ENCODE peak calls at places on chromosomes 7 and 10, in eight cellular contexts. One of them, this sample, is unnamed.

GRCh38 chr10:10865303-10865702 is 152.4 kb upstream of the CELF2 start:
- DNase-seq in epithelial cell of prostate: no peak
- DNase-seq in NCI-H1694: no peak
- DNase-seq in iris pigment epithelial cell: peak
- DNase-seq in SJSA1: no peak
- DNase-seq in activated CD4-positive, alpha-beta T cell treated with anti-CD3 and anti-CD28 coated beads for 4 hours: no peak
- DNase-seq in COR-L47: no peak
- DNase-seq in heart left ventricle: no peak
- DNase-seq in this sample: no peak

GRCh38 chr10:108434818-108435217 is 1270.3 kb upstream of the SORCS1 start:
- DNase-seq in iris pigment epithelial cell: no peak
- DNase-seq in COR-L47: no peak
- DNase-seq in epithelial cell of prostate: no peak
- DNase-seq in activated CD4-positive, alpha-beta T cell treated with anti-CD3 and anti-CD28 coated beads for 4 hours: no peak
- DNase-seq in SJSA1: no peak
- DNase-seq in heart left ventricle: no peak
- DNase-seq in NCI-H1694: no peak
- DNase-seq in this sample: no peak

GRCh38 chr10:11404931-11405330 is 206.5 kb downstream of the USP6NL start:
- DNase-seq in epithelial cell of prostate: no peak
- DNase-seq in activated CD4-positive, alpha-beta T cell treated with anti-CD3 and anti-CD28 coated beads for 4 hours: no peak
- DNase-seq in NCI-H1694: peak
- DNase-seq in heart left ventricle: peak
- DNase-seq in SJSA1: no peak
- DNase-seq in COR-L47: no peak
- DNase-seq in iris pigment epithelial cell: no peak
- DNase-seq in this sample: peak

GRCh38 chr7:115941703-115942268 is 88.8 kb downstream of the TFEC start:
- DNase-seq in iris pigment epithelial cell: peak
- DNase-seq in SJSA1: peak
- DNase-seq in heart left ventricle: no peak
- DNase-seq in COR-L47: no peak
- DNase-seq in epithelial cell of prostate: no peak
- DNase-seq in activated CD4-positive, alpha-beta T cell treated with anti-CD3 and anti-CD28 coated beads for 4 hours: no peak
- DNase-seq in NCI-H1694: no peak
- DNase-seq in this sample: no peak

GRCh38 chr7:72187179-72187578 is 225.0 kb downstream of the CALN1 start:
- DNase-seq in COR-L47: no peak
- DNase-seq in NCI-H1694: no peak
- DNase-seq in activated CD4-positive, alpha-beta T cell treated with anti-CD3 and anti-CD28 coated beads for 4 hours: no peak
- DNase-seq in epithelial cell of prostate: no peak
- DNase-seq in heart left ventricle: no peak
- DNase-seq in iris pigment epithelial cell: no peak
- DNase-seq in SJSA1: no peak
- DNase-seq in this sample: no peak

GRCh38 chr10:66151346-66151745 is 774.5 kb upstream of the LRRTM3 start:
- DNase-seq in iris pigment epithelial cell: peak
- DNase-seq in epithelial cell of prostate: no peak
- DNase-seq in SJSA1: no peak
- DNase-seq in COR-L47: no peak
- DNase-seq in heart left ventricle: no peak
- DNase-seq in NCI-H1694: no peak
- DNase-seq in activated CD4-positive, alpha-beta T cell treated with anti-CD3 and anti-CD28 coated beads for 4 hours: no peak
- DNase-seq in this sample: no peak

GRCh38 chr7:118029881-118030422 is 154.0 kb upstream of the LSM8 start:
- DNase-seq in NCI-H1694: peak
- DNase-seq in epithelial cell of prostate: no peak
- DNase-seq in iris pigment epithelial cell: no peak
- DNase-seq in COR-L47: peak
- DNase-seq in activated CD4-positive, alpha-beta T cell treated with anti-CD3 and anti-CD28 coated beads for 4 hours: no peak
- DNase-seq in SJSA1: no peak
- DNase-seq in heart left ventricle: no peak
- DNase-seq in this sample: no peak

GRCh38 chr10:118817328-118818068 is 62.7 kb upstream of the CACUL1 start:
- DNase-seq in iris pigment epithelial cell: no peak
- DNase-seq in COR-L47: no peak
- DNase-seq in heart left ventricle: no peak
- DNase-seq in NCI-H1694: no peak
- DNase-seq in epithelial cell of prostate: no peak
- DNase-seq in activated CD4-positive, alpha-beta T cell treated with anti-CD3 and anti-CD28 coated beads for 4 hours: no peak
- DNase-seq in SJSA1: no peak
- DNase-seq in this sample: no peak

GRCh38 chr7:100586266-100587025 is at the start of gene FBXO24:
- DNase-seq in epithelial cell of prostate: peak
- DNase-seq in activated CD4-positive, alpha-beta T cell treated with anti-CD3 and anti-CD28 coated beads for 4 hours: peak
- DNase-seq in NCI-H1694: peak
- DNase-seq in COR-L47: peak
- DNase-seq in heart left ventricle: peak
- DNase-seq in SJSA1: peak
- DNase-seq in iris pigment epithelial cell: peak
- DNase-seq in this sample: peak

GRCh38 chr7:17129218-17129617 is 169.2 kb upstream of the AHR start:
- DNase-seq in heart left ventricle: no peak
- DNase-seq in epithelial cell of prostate: no peak
- DNase-seq in iris pigment epithelial cell: no peak
- DNase-seq in NCI-H1694: no peak
- DNase-seq in activated CD4-positive, alpha-beta T cell treated with anti-CD3 and anti-CD28 coated beads for 4 hours: no peak
- DNase-seq in SJSA1: no peak
- DNase-seq in COR-L47: no peak
- DNase-seq in this sample: no peak

GRCh38 chr7:144027070-144027469 is 21.7 kb upstream of the OR2A5 start:
- DNase-seq in NCI-H1694: no peak
- DNase-seq in heart left ventricle: no peak
- DNase-seq in COR-L47: peak
- DNase-seq in SJSA1: peak
- DNase-seq in iris pigment epithelial cell: peak
- DNase-seq in activated CD4-positive, alpha-beta T cell treated with anti-CD3 and anti-CD28 coated beads for 4 hours: no peak
- DNase-seq in epithelial cell of prostate: no peak
- DNase-seq in this sample: peak

GRCh38 chr10:7400068-7400824 is 10.6 kb downstream of the SFMBT2 start:
- DNase-seq in activated CD4-positive, alpha-beta T cell treated with anti-CD3 and anti-CD28 coated beads for 4 hours: no peak
- DNase-seq in SJSA1: no peak
- DNase-seq in NCI-H1694: no peak
- DNase-seq in epithelial cell of prostate: no peak
- DNase-seq in COR-L47: no peak
- DNase-seq in heart left ventricle: peak
- DNase-seq in iris pigment epithelial cell: no peak
- DNase-seq in this sample: no peak

GRCh38 chr7:111138196-111138569 is 47.3 kb downstream of the LRRN3 start:
- DNase-seq in heart left ventricle: peak
- DNase-seq in epithelial cell of prostate: no peak
- DNase-seq in SJSA1: peak
- DNase-seq in NCI-H1694: no peak
- DNase-seq in activated CD4-positive, alpha-beta T cell treated with anti-CD3 and anti-CD28 coated beads for 4 hours: peak
- DNase-seq in COR-L47: no peak
- DNase-seq in iris pigment epithelial cell: peak
- DNase-seq in this sample: no peak

GRCh38 chr7:1004018-1004880 is 21.3 kb downstream of the CYP2W1 start:
- DNase-seq in SJSA1: no peak
- DNase-seq in heart left ventricle: no peak
- DNase-seq in activated CD4-positive, alpha-beta T cell treated with anti-CD3 and anti-CD28 coated beads for 4 hours: no peak
- DNase-seq in NCI-H1694: no peak
- DNase-seq in COR-L47: no peak
- DNase-seq in iris pigment epithelial cell: no peak
- DNase-seq in epithelial cell of prostate: no peak
- DNase-seq in this sample: no peak

GRCh38 chr7:11473807-11474424 is 358.1 kb downstream of the THSD7A start:
- DNase-seq in iris pigment epithelial cell: no peak
- DNase-seq in SJSA1: no peak
- DNase-seq in epithelial cell of prostate: no peak
- DNase-seq in NCI-H1694: no peak
- DNase-seq in COR-L47: no peak
- DNase-seq in heart left ventricle: no peak
- DNase-seq in activated CD4-positive, alpha-beta T cell treated with anti-CD3 and anti-CD28 coated beads for 4 hours: no peak
- DNase-seq in this sample: no peak

GRCh38 chr10:114477285-114477684 is 73.0 kb upstream of the AFAP1L2 start:
- DNase-seq in iris pigment epithelial cell: peak
- DNase-seq in epithelial cell of prostate: no peak
- DNase-seq in heart left ventricle: peak
- DNase-seq in NCI-H1694: no peak
- DNase-seq in activated CD4-positive, alpha-beta T cell treated with anti-CD3 and anti-CD28 coated beads for 4 hours: no peak
- DNase-seq in COR-L47: no peak
- DNase-seq in SJSA1: no peak
- DNase-seq in this sample: no peak

This sample was measured in DMS153.